ENCODE peak calls at places on chromosomes 1 and 21, in ten cellular contexts. E is H9; O is stimulated activated naive B cell treated with anti-CD40 and anti-IgM and Interleukin-4, amounts not matched to agents 10 μg/mL and 1 μg/mL and 100 μg/mL, for 72 hours; U is endothelial cell of umbilical vein; G is activated T-cell treated with anti-CD3 and anti-CD28 coated beads, Interleukin-2, amount 50 U/mL, for 4 hours; S is fibroblast of the aortic adventitia; A is NCI-H748 treated with DMSO at 0.1 percent for 48 hours; Q is NCI-H1417; H is endodermal cell; D is NCI-H2081. Y is an unnamed sample.

GRCh38 chr1:91650764-91651163 is 150.1 kb downstream of the CDC7 start:
- DNase-seq in S (peak), G (no peak), D (no peak), E (no peak), U (peak), A (no peak), Q (no peak), H (no peak), O (no peak), Y (no peak)

GRCh38 chr1:185342672-185343259 is 25.7 kb upstream of the IVNS1ABP start:
- DNase-seq in D (no peak), U (no peak), H (no peak), E (no peak), Q (no peak), O (no peak), A (no peak), G (no peak), S (no peak), Y (no peak)

GRCh38 chr1:89755593-89755992 is 65.2 kb upstream of the LRRC8D start:
- DNase-seq in E (no peak), O (no peak), S (no peak), Q (no peak), A (no peak), D (no peak), H (no peak), G (no peak), U (no peak), Y (no peak)

GRCh38 chr1:33141781-33142180 is 40.1 kb downstream of the TRIM62 start:
- DNase-seq in A (no peak), H (no peak), Q (no peak), S (no peak), E (no peak), G (no peak), U (no peak), D (no peak), O (no peak), Y (no peak)

GRCh38 chr1:168138134-168138533 is 1.4 kb upstream of the GPR161 start:
- DNase-seq in H (no peak), G (no peak), O (no peak), A (no peak), D (no peak), S (peak), Q (no peak), U (no peak), E (no peak), Y (no peak)

GRCh38 chr1:20578062-20578461 is 10.8 kb upstream of the CDA start:
- DNase-seq in E (no peak), Q (no peak), U (no peak), G (no peak), O (no peak), D (no peak), S (no peak), A (no peak), H (no peak), Y (no peak)

GRCh38 chr1:233327938-233328660 is 575 bp downstream of the MAP3K21 start:
- DNase-seq in Q (peak), E (peak), A (no peak), O (peak), D (peak), H (peak), S (no peak), G (peak), U (peak), Y (peak)

GRCh38 chr21:40049959-40050290 is 182.7 kb downstream of the PCP4 start:
- DNase-seq in E (peak), S (no peak), Q (peak), U (no peak), O (no peak), D (peak), G (no peak), H (peak), A (peak), Y (no peak)

GRCh38 chr1:98045211-98046030 is 124.6 kb upstream of the DPYD start:
- DNase-seq in D (peak), H (peak), E (peak), Q (no peak), U (peak), O (no peak), S (peak), A (no peak), G (no peak), Y (peak)

GRCh38 chr1:230160957-230161771 is 94.1 kb downstream of the GALNT2 start:
- DNase-seq in O (no peak), G (no peak), H (peak), A (no peak), S (no peak), E (peak), U (peak), Q (no peak), D (no peak), Y (no peak)

GRCh38 chr1:86687595-86687994 is 16.8 kb upstream of the SH3GLB1 start:
- DNase-seq in H (no peak), U (peak), Q (peak), A (peak), D (no peak), E (no peak), O (no peak), G (no peak), S (peak), Y (no peak)

GRCh38 chr1:76395059-76395458 is 320.5 kb downstream of the ST6GALNAC3 start:
- DNase-seq in G (no peak), A (no peak), O (no peak), D (no peak), Q (no peak), U (no peak), S (no peak), E (no peak), H (no peak), Y (no peak)

GRCh38 chr1:100299521-100300222 is 33.7 kb downstream of the RTCA start:
- DNase-seq in A (no peak), O (no peak), U (no peak), G (no peak), Q (no peak), H (no peak), D (no peak), S (no peak), E (no peak), Y (no peak)

GRCh38 chr1:31524196-31524967 is 51.9 kb upstream of the TINAGL1 start:
- DNase-seq in Q (no peak), U (no peak), O (no peak), D (no peak), G (no peak), A (no peak), H (no peak), S (no peak), E (no peak), Y (no peak)

GRCh38 chr1:65844990-65845757 is 52.5 kb downstream of the PDE4B start:
- DNase-seq in O (no peak), U (no peak), G (no peak), A (no peak), D (no peak), E (no peak), H (no peak), Q (no peak), S (no peak), Y (no peak)

GRCh38 chr1:185917646-185918045 is 183.5 kb downstream of the HMCN1 start:
- DNase-seq in E (peak), Q (no peak), O (no peak), S (peak), D (no peak), H (peak), U (peak), G (no peak), A (no peak), Y (peak)

GRCh38 chr1:229942508-229942907 is 124.5 kb upstream of the GALNT2 start:
- DNase-seq in E (no peak), Q (peak), U (no peak), H (no peak), S (no peak), A (peak), G (no peak), D (peak), O (no peak), Y (no peak)

GRCh38 chr1:10901894-10902805 is 105.7 kb upstream of the CASZ1 start:
- DNase-seq in G (no peak), H (peak), U (no peak), S (no peak), A (no peak), Q (no peak), E (no peak), D (no peak), O (no peak), Y (peak)

GRCh38 chr21:41364308-41364707 is 2.5 kb downstream of the MX2 start:
- DNase-seq in Q (no peak), H (peak), G (no peak), E (no peak), D (no peak), O (no peak), A (no peak), S (no peak), U (no peak), Y (no peak)

GRCh38 chr1:153629343-153629665 is 1.1 kb downstream of the S100A1 start:
- DNase-seq in D (no peak), G (no peak), E (no peak), Q (no peak), S (no peak), A (no peak), U (no peak), O (no peak), H (no peak), Y (no peak)

Y was measured in ELF-1.